ENCODE peak calls at places on chromosome 17, in nine cellular contexts. J is EL; P is ovary; S is left kidney; L is hippocampal formation; V is lower lobe of right lung; K is LoVo; M is stimulated activated CD8-positive, alpha-beta memory T cell treated with anti-CD3 and anti-CD28 coated beads, Interleukin-7, amount 100 ng/mL, for 24 hours; H is NCI-H69. X is an unnamed sample.

GRCh38 chr17:64146418-64147109 is 16.6 kb upstream of the ERN1 start:
- DNase-seq in J (peak; percentile 60), P (peak; percentile 70), S (peak; percentile 86), L (peak; percentile 42), V (peak; percentile 78), K (peak; percentile 67), M (no peak), H (no peak), X (peak; percentile 63)

GRCh38 chr17:38732376-38733314 is 2.5 kb downstream of the CISD3 start:
- DNase-seq in J (no peak), P (no peak), S (no peak), L (no peak), V (no peak), K (no peak), M (no peak), H (no peak), X (no peak)

GRCh38 chr17:55275894-55276804 is 11.4 kb downstream of the HLF start:
- DNase-seq in J (peak; percentile 23), P (no peak), S (no peak), L (no peak), V (no peak), K (no peak), M (no peak), H (peak; percentile 5), X (no peak)

GRCh38 chr17:67359960-67360817 is 6.2 kb downstream of the PSMD12 start:
- DNase-seq in J (peak; percentile 30), P (no peak), S (peak; percentile 56), L (no peak), V (no peak), K (no peak), M (no peak), H (peak; percentile 21), X (peak; percentile 59)

GRCh38 chr17:42135664-42136653 is 13.4 kb downstream of the HSPB9 start:
- DNase-seq in J (peak; percentile 66), P (peak; percentile 78), S (peak; percentile 61), L (no peak), V (peak; percentile 90), K (peak; percentile 81), M (no peak), H (peak; percentile 84), X (no peak)

GRCh38 chr17:7173687-7174602 is 5.2 kb downstream of the ASGR1 start:
- DNase-seq in J (no peak), P (peak; percentile 40), S (peak; percentile 88), L (no peak), V (peak; percentile 91), K (no peak), M (peak; percentile 16), H (peak; percentile 65), X (no peak)

GRCh38 chr17:13074026-13074425 is 56.2 kb upstream of the ELAC2 start:
- DNase-seq in J (peak; percentile 41), P (no peak), S (no peak), L (no peak), V (no peak), K (no peak), M (no peak), H (no peak), X (no peak)

GRCh38 chr17:1515640-1516402 is 591 bp downstream of the INPP5K start:
- DNase-seq in J (peak; percentile 89), P (peak; percentile 72), S (peak; percentile 95), L (peak; percentile 12), V (peak; percentile 55), K (peak; percentile 79), M (no peak), H (peak; percentile 59), X (peak; percentile 51)

GRCh38 chr17:12940699-12941098 is 77.1 kb downstream of the ELAC2 start:
- DNase-seq in J (no peak), P (no peak), S (no peak), L (no peak), V (no peak), K (no peak), M (no peak), H (no peak), X (no peak)

GRCh38 chr17:6796887-6797490 is 21.0 kb downstream of the FBXO39 start:
- DNase-seq in J (no peak), P (no peak), S (no peak), L (no peak), V (no peak), K (no peak), M (no peak), H (no peak), X (no peak)

GRCh38 chr17:81867123-81867951 is 3.8 kb downstream of the ARHGDIA start:
- DNase-seq in J (peak; percentile 69), P (peak; percentile 35), S (peak; percentile 31), L (no peak), V (no peak), K (no peak), M (no peak), H (peak; percentile 69), X (peak; percentile 51)

X was measured in DND-41.